ENCODE peak calls at places on chromosomes 6 and 20, in eight cellular contexts. L is EH, G is astrocyte of the cerebellum, W is brain microvascular endothelial cell, D is T-helper 2 cell, E is ELR, U is HEK293T, O is ovary. T is an unnamed sample.

GRCh38 chr6:93341900-93342613 is 77.3 kb downstream of the EPHA7 start:
- DNase-seq in W (no peak), G (no peak), D (no peak), U (peak), O (no peak), E (no peak), L (no peak), T (no peak)

GRCh38 chr20:9392892-9393857 is 121.2 kb upstream of the LAMP5 start:
- DNase-seq in U (peak), E (peak), L (peak), O (peak), G (peak), W (peak), D (no peak), T (peak)

GRCh38 chr6:144469144-144469575 is 184.0 kb downstream of the UTRN start:
- DNase-seq in G (no peak), O (no peak), W (no peak), L (peak), E (no peak), D (no peak), U (no peak), T (no peak)

GRCh38 chr6:148367418-148368024 is 24.9 kb downstream of the SASH1 start:
- DNase-seq in W (peak), G (peak), L (peak), U (no peak), D (no peak), O (peak), E (peak), T (peak)

GRCh38 chr6:20924911-20925543 is 390.8 kb downstream of the CDKAL1 start:
- DNase-seq in G (no peak), O (no peak), W (no peak), U (no peak), L (peak), D (no peak), E (no peak), T (no peak)

GRCh38 chr6:104908031-104908430 is 48.3 kb upstream of the HACE1 start:
- DNase-seq in O (no peak), U (no peak), W (no peak), L (peak), G (no peak), E (peak), D (no peak), T (no peak)

GRCh38 chr6:139349464-139350020 is 24.9 kb downstream of the CITED2 start:
- DNase-seq in L (peak), D (no peak), E (no peak), W (no peak), U (no peak), O (no peak), G (no peak), T (no peak)

GRCh38 chr20:46814366-46815232 is 80.0 kb upstream of the EYA2 start:
- DNase-seq in G (peak), D (no peak), O (no peak), L (peak), U (peak), E (peak), W (peak), T (no peak)

GRCh38 chr6:111030008-111031006 is 48.5 kb downstream of the RPF2 start:
- DNase-seq in L (no peak), O (no peak), U (no peak), G (no peak), E (no peak), W (no peak), D (no peak), T (no peak)

GRCh38 chr20:34220581-34220980 is 20.6 kb upstream of the ASIP start:
- DNase-seq in D (no peak), E (peak), G (peak), U (no peak), W (peak), L (peak), O (no peak), T (no peak)

GRCh38 chr6:75748743-75749538 is at the start of gene MYO6:
- DNase-seq in L (peak), D (peak), G (no peak), O (peak), U (peak), W (peak), E (peak), T (peak)

GRCh38 chr20:3101737-3102574 is 17.4 kb upstream of the AVP start:
- DNase-seq in U (no peak), W (no peak), L (no peak), E (no peak), D (peak), G (no peak), O (no peak), T (no peak)